ENCODE peak calls at places on chromosomes 11 and 22, in four cellular contexts. P, N, S and H are unnamed samples.

GRCh38 chr11:44634401-44635281 is 69.2 kb downstream of the CD82 start:
- DNase-seq in P (no peak), N (no peak), S (no peak), H (peak; percentile 80)

GRCh38 chr11:131683666-131684065 is 313.3 kb downstream of the NTM start:
- DNase-seq in P (no peak), N (no peak), S (no peak), H (no peak)

GRCh38 chr11:113248702-113249490 is 65.5 kb upstream of the TTC12 start:
- DNase-seq in P (no peak), N (no peak), S (no peak), H (no peak)

GRCh38 chr11:36375348-36376314 is 79.5 kb downstream of the PRR5L start:
- DNase-seq in P (no peak), N (no peak), S (no peak), H (no peak)

GRCh38 chr11:10452211-10452767 is 2.8 kb upstream of the AMPD3 start:
- DNase-seq in P (no peak), N (no peak), S (no peak), H (no peak)

GRCh38 chr11:61551630-61552029 is 29.2 kb downstream of the SYT7 start:
- DNase-seq in P (no peak), N (no peak), S (no peak), H (no peak)

GRCh38 chr11:386483-386882 is 7.5 kb upstream of the PKP3 start:
- DNase-seq in P (no peak), N (no peak), S (no peak), H (no peak)

GRCh38 chr11:6357222-6357621 is 33.1 kb upstream of the SMPD1 start:
- DNase-seq in P (no peak), N (no peak), S (no peak), H (no peak)

DNA sequence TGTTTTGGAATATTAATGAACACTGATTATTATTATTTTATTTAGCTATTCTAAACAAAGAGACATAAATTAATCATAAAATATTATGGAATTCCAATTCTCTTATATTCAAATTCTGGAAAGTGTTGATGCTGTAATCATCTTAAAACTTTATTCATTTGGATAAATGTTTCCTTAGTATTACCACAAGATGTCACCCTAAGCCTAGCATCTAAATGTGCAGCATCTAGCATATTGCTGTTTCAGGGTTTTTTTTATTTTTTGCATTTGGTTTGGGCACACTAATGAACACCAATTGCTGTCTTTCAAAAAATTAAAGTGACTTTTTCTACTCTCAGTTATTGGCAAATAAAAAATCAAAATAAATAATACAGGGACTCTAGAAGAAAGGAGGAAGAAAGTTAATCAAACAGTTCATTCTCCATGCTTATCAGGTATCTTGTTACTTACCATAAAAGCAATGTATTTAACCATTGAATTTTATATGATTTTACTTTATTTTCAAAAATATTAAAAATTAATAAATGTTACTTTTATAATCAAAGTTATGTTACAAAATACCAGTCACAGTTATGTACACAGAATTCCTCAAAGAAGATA is 31.8 kb downstream of the DLG2 start:
- DNase-seq in P (no peak), N (no peak), S (no peak), H (no peak)
- TF ChIP-seq CTCF in P (no peak), N (peak; percentile 69), S (peak; percentile 53), H (peak; percentile 89)

DNA sequence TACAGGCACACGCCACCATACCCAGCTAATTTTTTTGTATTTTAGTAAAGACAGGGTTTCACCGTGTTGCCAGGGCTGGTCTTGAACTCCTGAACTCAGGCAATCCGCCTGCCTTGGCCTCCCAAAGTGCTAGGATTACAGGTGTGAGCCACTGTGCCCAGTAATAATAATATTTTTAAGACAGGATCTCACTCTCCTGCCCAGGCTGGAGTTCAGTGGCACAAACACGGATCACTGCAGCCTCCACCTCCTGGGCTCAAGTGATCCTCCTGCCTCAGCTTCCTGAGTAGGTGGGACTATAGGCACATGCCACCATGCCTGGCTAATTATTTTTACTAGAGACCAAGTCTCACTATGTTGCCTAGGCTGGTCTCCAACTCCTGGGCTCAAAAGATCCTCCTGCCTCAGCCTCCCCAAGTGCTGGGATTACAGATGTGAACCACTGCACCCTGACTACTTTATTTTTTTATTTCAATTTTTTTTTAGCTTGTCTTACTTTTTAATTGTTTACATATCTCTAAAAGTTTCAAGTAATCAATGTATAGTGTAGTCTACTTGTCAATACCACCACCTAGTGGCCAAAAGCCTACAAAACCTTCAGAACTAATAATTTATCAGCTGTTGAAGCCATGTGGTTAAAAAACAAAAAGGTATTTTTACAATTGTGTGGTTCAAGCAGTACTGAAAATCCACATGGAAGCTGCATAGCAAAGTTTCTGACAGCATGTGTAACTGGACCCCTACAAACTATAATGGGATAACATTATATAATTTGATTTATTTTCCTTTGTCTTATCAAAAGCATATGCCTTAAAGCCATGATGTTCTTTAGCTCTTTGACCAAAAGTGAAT is 10.4 kb downstream of the NARS2 start:
- DNase-seq in P (no peak), N (no peak), S (no peak), H (no peak)
- TF ChIP-seq CTCF in P (peak; percentile 32), N (peak; percentile 81), S (peak; percentile 68), H (peak; percentile 93)

GRCh38 chr11:96088914-96089313 is 165.0 kb upstream of the MTMR2 start:
- DNase-seq in P (no peak), N (no peak), S (no peak), H (no peak)

GRCh38 chr11:96092511-96092910 is 168.6 kb upstream of the MTMR2 start:
- DNase-seq in P (no peak), N (no peak), S (no peak), H (no peak)

GRCh38 chr11:96094156-96094555 is 170.2 kb upstream of the MTMR2 start:
- DNase-seq in P (no peak), N (no peak), S (no peak), H (no peak)

GRCh38 chr11:96090711-96091110 is 166.8 kb upstream of the MTMR2 start:
- DNase-seq in P (no peak), N (no peak), S (no peak), H (no peak)

DNA sequence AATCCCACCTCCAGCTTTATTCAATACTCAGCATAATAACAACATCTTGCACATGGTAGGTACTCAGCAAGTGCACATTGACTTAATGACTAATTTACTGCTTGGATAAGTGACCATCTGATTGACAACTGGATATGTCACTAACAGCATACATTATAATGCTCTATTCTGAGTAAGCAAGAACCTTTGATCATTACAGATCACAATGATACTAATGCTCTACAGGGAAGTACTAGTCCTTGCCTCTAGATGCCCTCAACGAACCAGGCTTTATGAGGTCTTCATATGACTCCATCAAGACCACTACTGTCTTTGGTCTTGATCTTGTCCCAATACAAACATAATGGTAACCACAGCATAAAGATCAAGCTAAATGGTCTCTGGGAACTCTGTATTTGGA is 167.6 kb upstream of the MTMR2 start:
- DNase-seq in P (no peak), N (no peak), S (no peak), H (no peak)
- TF ChIP-seq CTCF in P (no peak), N (peak; percentile 12), S (no peak), H (peak; percentile 38)

DNA sequence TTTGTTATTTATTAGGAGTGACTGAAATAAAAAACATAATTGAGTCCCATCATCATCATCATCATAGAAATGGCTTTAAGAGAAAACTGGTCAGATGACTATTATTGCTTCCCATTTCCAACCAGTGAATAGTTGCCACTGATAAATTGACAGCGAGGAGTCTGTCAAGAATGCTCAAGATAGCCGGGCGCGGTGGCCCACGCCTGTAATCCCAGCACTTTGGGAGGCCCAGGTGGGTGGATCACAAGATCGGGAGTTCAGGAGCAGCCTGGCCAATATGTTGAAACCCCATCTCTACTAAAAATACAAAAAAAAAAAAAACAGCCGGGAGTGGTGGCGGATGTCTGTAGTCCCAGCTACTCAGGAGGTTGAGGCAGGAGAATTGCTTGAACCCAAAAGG is 1.9 kb downstream of the WBP2NL start:
- DNase-seq in P (no peak), N (no peak), S (no peak), H (peak; percentile 32)
- TF ChIP-seq CTCF in P (no peak), N (no peak), S (no peak), H (no peak)

DNA sequence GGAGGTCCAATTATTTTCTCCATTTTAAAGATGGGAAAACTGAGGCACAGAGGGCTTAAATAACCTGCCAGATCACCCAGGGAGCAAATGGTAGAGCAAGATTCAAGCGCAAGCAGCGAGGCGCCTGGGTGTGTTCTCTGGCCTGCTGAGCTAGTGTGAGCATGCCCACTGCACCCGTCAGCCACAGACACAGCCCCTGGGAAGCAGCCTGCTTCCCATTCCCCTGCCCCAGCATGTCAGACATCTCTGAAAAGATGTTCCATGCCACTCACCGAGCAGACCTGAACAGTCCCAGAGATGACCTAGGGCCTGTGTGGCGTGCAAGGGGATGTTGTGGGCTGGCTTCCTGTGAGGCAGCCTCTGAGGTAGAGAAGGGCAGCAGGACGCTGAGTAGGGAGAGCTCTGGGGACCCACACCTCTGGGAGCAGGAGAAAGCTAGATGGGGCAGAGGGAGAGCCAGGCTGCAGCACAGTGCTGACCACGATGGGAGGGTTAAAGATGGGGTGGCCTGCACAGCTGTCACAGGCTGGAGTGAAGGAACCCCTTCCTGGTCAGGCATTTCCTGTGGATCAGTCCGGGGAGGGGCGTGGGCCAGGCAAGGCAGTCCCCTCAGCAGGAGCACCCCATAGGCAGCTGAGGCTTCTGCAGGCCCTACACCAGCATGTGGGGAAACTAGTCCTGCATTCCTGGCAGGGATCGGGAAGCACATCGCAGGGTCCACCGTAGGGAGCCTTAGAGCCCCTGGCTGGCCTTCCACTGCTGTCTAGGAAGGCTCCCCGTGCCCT is 101.4 kb downstream of the GALNT18 start:
- DNase-seq in P (no peak), N (no peak), S (no peak), H (no peak)
- TF ChIP-seq CTCF in P (no peak), N (no peak), S (no peak), H (no peak)

DNA sequence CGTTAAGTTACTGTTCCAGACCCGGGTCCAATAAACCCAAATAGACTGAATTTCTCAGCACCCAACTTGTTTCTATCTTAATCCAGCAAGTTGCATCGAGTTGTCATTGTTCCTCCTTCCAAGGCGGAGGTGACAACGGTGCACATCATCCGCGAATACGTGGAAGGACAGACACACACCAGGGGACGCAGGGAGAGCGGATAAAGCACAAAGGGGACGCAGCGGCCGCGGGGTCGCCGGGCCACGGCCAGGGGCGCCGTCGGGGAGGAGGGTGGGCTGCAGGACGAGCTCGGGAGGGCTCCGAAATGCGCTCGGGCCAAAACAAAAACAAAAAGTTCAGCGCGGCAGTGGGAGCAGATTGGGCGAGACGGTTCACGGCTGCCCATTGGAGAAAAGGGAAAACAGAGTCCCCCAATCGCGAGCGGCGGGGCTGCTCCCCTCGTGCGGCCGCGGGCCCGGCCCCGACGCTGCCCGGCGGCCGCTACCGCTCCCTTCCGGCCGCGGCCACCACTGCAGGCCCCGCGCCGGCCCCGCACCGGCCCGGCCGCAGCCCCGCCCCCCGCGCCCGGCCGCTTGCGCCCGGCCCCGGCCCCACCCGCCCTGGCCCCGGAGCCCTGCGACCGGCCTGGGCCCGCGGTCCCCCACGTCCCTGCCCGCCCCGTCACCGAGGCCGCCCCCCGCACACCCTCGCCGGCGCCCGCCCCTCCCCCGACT is 518 bp downstream of the KMT5B start:
- DNase-seq in P (peak; percentile 80), N (peak; percentile 77), S (peak; percentile 39), H (no peak)
- TF ChIP-seq CTCF in P (no peak), N (no peak), S (peak; percentile 49), H (peak; percentile 67)

GRCh38 chr11:128603752-128604472 is 16.6 kb upstream of the ETS1 start:
- DNase-seq in P (no peak), N (no peak), S (no peak), H (no peak)
- TF ChIP-seq CTCF in P (no peak), N (no peak), S (no peak), H (peak; percentile 15)